ENCODE peak calls at places on chromosome 1, in four cellular contexts. One of them, this sample, is unnamed.

GRCh38 chr1:181522864-181523263 is 39.5 kb downstream of the CACNA1E start:
- DNase-seq in T1000: no peak
- DNase-seq in epithelial cell of esophagus: no peak
- DNase-seq in activated CD8-positive, alpha-beta memory T cell treated with anti-CD3 and anti-CD28 coated beads for 24 hours: no peak
- DNase-seq in this sample: no peak

GRCh38 chr1:3822421-3822820 is 26.1 kb upstream of the LRRC47 start:
- DNase-seq in T1000: no peak
- DNase-seq in epithelial cell of esophagus: no peak
- DNase-seq in activated CD8-positive, alpha-beta memory T cell treated with anti-CD3 and anti-CD28 coated beads for 24 hours: no peak
- DNase-seq in this sample: no peak

GRCh38 chr1:22570140-22570909 is 7.0 kb downstream of the EPHA8 start:
- DNase-seq in T1000: no peak
- DNase-seq in epithelial cell of esophagus: no peak
- DNase-seq in activated CD8-positive, alpha-beta memory T cell treated with anti-CD3 and anti-CD28 coated beads for 24 hours: no peak
- DNase-seq in this sample: no peak

GRCh38 chr1:234713859-234714258 is 103.9 kb upstream of the IRF2BP2 start:
- DNase-seq in T1000: no peak
- DNase-seq in epithelial cell of esophagus: no peak
- DNase-seq in activated CD8-positive, alpha-beta memory T cell treated with anti-CD3 and anti-CD28 coated beads for 24 hours: peak
- DNase-seq in this sample: no peak

GRCh38 chr1:62687421-62687902 is 724 bp downstream of the DOCK7 start:
- DNase-seq in T1000: peak
- DNase-seq in epithelial cell of esophagus: peak
- DNase-seq in activated CD8-positive, alpha-beta memory T cell treated with anti-CD3 and anti-CD28 coated beads for 24 hours: peak
- DNase-seq in this sample: no peak

GRCh38 chr1:29653034-29653810 is 416.9 kb downstream of the PTPRU start:
- DNase-seq in T1000: no peak
- DNase-seq in epithelial cell of esophagus: no peak
- DNase-seq in activated CD8-positive, alpha-beta memory T cell treated with anti-CD3 and anti-CD28 coated beads for 24 hours: peak
- DNase-seq in this sample: no peak

GRCh38 chr1:155971910-155972809 is 6.2 kb downstream of the ARHGEF2 start:
- DNase-seq in T1000: no peak
- DNase-seq in epithelial cell of esophagus: no peak
- DNase-seq in activated CD8-positive, alpha-beta memory T cell treated with anti-CD3 and anti-CD28 coated beads for 24 hours: no peak
- DNase-seq in this sample: no peak

GRCh38 chr1:165632152-165632469 is 1.1 kb downstream of the MGST3 start:
- DNase-seq in T1000: no peak
- DNase-seq in epithelial cell of esophagus: no peak
- DNase-seq in activated CD8-positive, alpha-beta memory T cell treated with anti-CD3 and anti-CD28 coated beads for 24 hours: no peak
- DNase-seq in this sample: no peak

GRCh38 chr1:39205102-39205780 is 746 bp downstream of the MACF1 start:
- DNase-seq in T1000: peak
- DNase-seq in epithelial cell of esophagus: peak
- DNase-seq in activated CD8-positive, alpha-beta memory T cell treated with anti-CD3 and anti-CD28 coated beads for 24 hours: peak
- DNase-seq in this sample: no peak

GRCh38 chr1:226082959-226083302 is 20.4 kb downstream of the H3-3A start:
- DNase-seq in T1000: no peak
- DNase-seq in epithelial cell of esophagus: no peak
- DNase-seq in activated CD8-positive, alpha-beta memory T cell treated with anti-CD3 and anti-CD28 coated beads for 24 hours: no peak
- DNase-seq in this sample: no peak

GRCh38 chr1:160945079-160945478 is 9.5 kb downstream of the ITLN2 start:
- DNase-seq in T1000: no peak
- DNase-seq in epithelial cell of esophagus: no peak
- DNase-seq in activated CD8-positive, alpha-beta memory T cell treated with anti-CD3 and anti-CD28 coated beads for 24 hours: no peak
- DNase-seq in this sample: no peak